ENCODE peak calls at places on chromosomes 3 and 15, in four cellular contexts. One of them, this sample, is unnamed.

GRCh38 chr3:17057316-17057715 is 172.6 kb downstream of the PLCL2 start:
- DNase-seq in OCI-M1: no peak
- DNase-seq in T-helper 2 cell: no peak
- DNase-seq in AG04450: no peak
- DNase-seq in this sample: no peak

GRCh38 chr15:56869573-56869972 is 48.9 kb upstream of the TCF12 start:
- DNase-seq in OCI-M1: peak
- DNase-seq in AG04450: no peak
- DNase-seq in T-helper 2 cell: no peak
- DNase-seq in this sample: peak

GRCh38 chr3:99413504-99413903 is 224.9 kb upstream of the COL8A1 start:
- DNase-seq in OCI-M1: no peak
- DNase-seq in AG04450: peak
- DNase-seq in T-helper 2 cell: no peak
- DNase-seq in this sample: no peak

GRCh38 chr3:128932516-128933212 is 53.2 kb downstream of the ACAD9 start:
- DNase-seq in OCI-M1: no peak
- DNase-seq in AG04450: no peak
- DNase-seq in T-helper 2 cell: no peak
- DNase-seq in this sample: no peak

GRCh38 chr3:30516238-30516637 is 90.2 kb upstream of the TGFBR2 start:
- DNase-seq in AG04450: no peak
- DNase-seq in OCI-M1: no peak
- DNase-seq in T-helper 2 cell: no peak
- DNase-seq in this sample: no peak

GRCh38 chr15:90389513-90389912 is 1.5 kb downstream of the IQGAP1 start:
- DNase-seq in OCI-M1: no peak
- DNase-seq in T-helper 2 cell: no peak
- DNase-seq in AG04450: no peak
- DNase-seq in this sample: no peak

GRCh38 chr3:151837057-151837456 is 23.1 kb downstream of the AADAC start:
- DNase-seq in AG04450: peak
- DNase-seq in T-helper 2 cell: no peak
- DNase-seq in OCI-M1: peak
- DNase-seq in this sample: peak

GRCh38 chr15:80977627-80978036 is 12.0 kb downstream of the MESD start:
- DNase-seq in AG04450: no peak
- DNase-seq in OCI-M1: peak
- DNase-seq in T-helper 2 cell: no peak
- DNase-seq in this sample: peak

GRCh38 chr15:41258706-41259471 is 27.8 kb downstream of the CHP1 start:
- DNase-seq in T-helper 2 cell: no peak
- DNase-seq in AG04450: no peak
- DNase-seq in OCI-M1: peak
- DNase-seq in this sample: peak

GRCh38 chr3:159766563-159767185 is 222.0 kb upstream of the IL12A start:
- DNase-seq in T-helper 2 cell: no peak
- DNase-seq in OCI-M1: no peak
- DNase-seq in AG04450: no peak
- DNase-seq in this sample: peak

GRCh38 chr3:123597561-123597960 is 12.7 kb upstream of the HACD2 start:
- DNase-seq in AG04450: no peak
- DNase-seq in OCI-M1: no peak
- DNase-seq in T-helper 2 cell: no peak
- DNase-seq in this sample: no peak

GRCh38 chr15:74133071-74133702 is 2.8 kb downstream of the ISLR2 start:
- DNase-seq in AG04450: no peak
- DNase-seq in OCI-M1: no peak
- DNase-seq in T-helper 2 cell: no peak
- DNase-seq in this sample: no peak